ENCODE peak calls at places on chromosome 3, in five cellular contexts. W is neuronal stem cell; U is endothelial cell of umbilical vein; Q is effector memory CD4-positive, alpha-beta T cell; F is left ventricle myocardium inferior. N is an unnamed sample.

GRCh38 chr3:148439254-148439822 is 258.4 kb upstream of the AGTR1 start:
- DNase-seq in W (peak; percentile 29), F (no peak), U (no peak), Q (no peak), N (no peak)

GRCh38 chr3:16106050-16106449 is 68.4 kb upstream of the GALNT15 start:
- DNase-seq in W (no peak), F (no peak), Q (no peak), U (no peak), N (no peak)

GRCh38 chr3:126053949-126054569 is 29.9 kb downstream of the SLC41A3 start:
- DNase-seq in Q (no peak), U (no peak), F (no peak), W (no peak), N (no peak)

GRCh38 chr3:81308296-81308695 is 453.1 kb downstream of the GBE1 start:
- DNase-seq in U (peak; percentile 51), W (no peak), Q (no peak), F (no peak), N (no peak)

GRCh38 chr3:73144276-73144675 is 82.8 kb downstream of the EBLN2 start:
- DNase-seq in W (no peak), U (no peak), F (peak; percentile 60), Q (no peak), N (no peak)

GRCh38 chr3:11726146-11726545 is 82.4 kb upstream of the VGLL4 start:
- DNase-seq in F (no peak), U (no peak), Q (no peak), W (no peak), N (no peak)

GRCh38 chr3:39398700-39399099 is 7.8 kb upstream of the RPSA start:
- DNase-seq in Q (no peak), U (no peak), W (no peak), F (no peak), N (no peak)

GRCh38 chr3:122988507-122988906 is 39.1 kb downstream of the SEMA5B start:
- DNase-seq in F (peak; percentile 36), Q (no peak), U (no peak), W (no peak), N (no peak)

GRCh38 chr3:196735751-196736150 is 3.9 kb upstream of the PAK2 start:
- DNase-seq in F (no peak), W (no peak), U (no peak), Q (no peak), N (no peak)

GRCh38 chr3:126550488-126551051 is 8.2 kb downstream of the C3orf22 start:
- DNase-seq in Q (no peak), W (no peak), U (no peak), F (no peak), N (peak; percentile 32)

GRCh38 chr3:67349551-67350174 is 304.7 kb downstream of the SUCLG2 start:
- DNase-seq in Q (no peak), U (no peak), F (no peak), W (no peak), N (no peak)

GRCh38 chr3:113441051-113441770 is at the start of gene CFAP44:
- DNase-seq in F (peak; percentile 72), W (peak; percentile 67), U (peak; percentile 61), Q (no peak), N (peak; percentile 74)

GRCh38 chr3:28835249-28835648 is 445.6 kb upstream of the RBMS3 start:
- DNase-seq in W (no peak), U (no peak), Q (no peak), F (no peak), N (no peak)

GRCh38 chr3:65130782-65131181 is 443.0 kb upstream of the ADAMTS9 start:
- DNase-seq in Q (no peak), U (no peak), F (no peak), W (no peak), N (no peak)

GRCh38 chr3:12730511-12731234 is 28.4 kb downstream of the TMEM40 start:
- DNase-seq in F (no peak), Q (no peak), W (no peak), U (no peak), N (no peak)

GRCh38 chr3:19932422-19932821 is 1.6 kb downstream of the EFHB start:
- DNase-seq in Q (no peak), F (no peak), U (no peak), W (no peak), N (no peak)

GRCh38 chr3:35322070-35322469 is 317.3 kb upstream of the ARPP21 start:
- DNase-seq in Q (no peak), W (no peak), F (no peak), U (peak; percentile 37), N (no peak)

GRCh38 chr3:9917820-9918219 is 922 bp downstream of the IL17RC start:
- DNase-seq in F (no peak), W (no peak), U (no peak), Q (no peak), N (peak; percentile 62)

GRCh38 chr3:32310336-32310735 is 71.9 kb downstream of the CMTM8 start:
- DNase-seq in Q (no peak), U (no peak), F (no peak), W (no peak), N (no peak)

GRCh38 chr3:197137741-197138140 is 108.1 kb upstream of the MELTF start:
- DNase-seq in F (peak; percentile 25), W (no peak), U (no peak), Q (no peak), N (peak; percentile 37)

GRCh38 chr3:30496496-30496966 is 109.9 kb upstream of the TGFBR2 start:
- DNase-seq in U (no peak), Q (no peak), F (peak; percentile 26), W (no peak), N (no peak)

DNA sequence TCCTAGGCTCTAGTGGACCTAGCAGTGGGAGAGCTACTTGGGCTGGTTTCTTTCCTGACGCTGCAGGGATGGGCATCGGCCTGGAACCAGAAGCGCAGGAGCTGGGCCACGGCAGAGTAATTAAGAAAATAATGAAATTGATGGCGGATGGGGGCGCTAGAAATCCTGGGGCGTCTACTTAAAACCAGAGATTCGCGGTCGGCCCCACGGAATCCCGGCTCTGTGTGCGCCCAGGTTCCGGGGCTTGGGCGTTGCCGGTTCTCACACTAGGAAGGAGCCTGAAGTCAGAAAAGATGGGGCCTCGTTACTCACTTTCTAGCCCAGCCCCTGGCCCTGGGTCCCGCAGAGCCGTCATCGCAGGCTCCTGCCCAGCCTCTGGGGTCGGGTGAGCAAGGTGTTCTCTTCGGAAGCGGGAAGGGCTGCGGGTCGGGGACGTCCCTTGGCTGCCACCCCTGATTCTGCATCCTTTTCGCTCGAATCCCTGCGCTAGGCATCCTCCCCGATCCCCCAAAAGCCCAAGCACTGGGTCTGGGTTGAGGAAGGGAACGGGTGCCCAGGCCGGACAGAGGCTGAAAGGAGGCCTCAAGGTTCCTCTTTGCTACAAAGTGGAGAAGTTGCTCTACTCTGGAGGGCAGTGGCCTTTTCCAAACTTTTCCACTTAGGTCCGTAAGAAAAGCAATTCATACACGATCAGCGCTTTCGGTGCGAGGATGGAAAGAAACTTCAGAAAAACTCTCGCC is 6.1 kb downstream of the SOX14 start:
- DNase-seq in U (no peak), Q (no peak), W (no peak), F (no peak), N (no peak)
- H3K27me3 ChIP-seq in U (peaks cover 88% of the 10 kb centered on the region), Q (peaks cover 37% of the 10 kb centered on the region), W (peaks cover 37% of the 10 kb centered on the region), F (peaks cover 100% of the 10 kb centered on the region), N (peaks cover 69% of the 10 kb centered on the region)

GRCh38 chr3:46959169-46959515 is 17.4 kb downstream of the CCDC12 start:
- DNase-seq in Q (peak; percentile 20), F (no peak), W (no peak), U (no peak), N (no peak)
- H3K27ac ChIP-seq in Q (peak overlapping the region; percentile 5), F (peak overlapping the region; percentile 82), W (no peak overlapping the region), U (peak overlapping the region; percentile 62), N (no peak overlapping the region)

GRCh38 chr3:128487538-128487812 is 5.5 kb downstream of the GATA2 start:
- DNase-seq in F (no peak), Q (no peak), W (no peak), U (no peak), N (no peak)

GRCh38 chr3:128487813-128488635 is 5.0 kb downstream of the GATA2 start:
- DNase-seq in F (peak; percentile 89), U (peak; percentile 94), W (no peak), Q (no peak), N (peak; percentile 83)

GRCh38 chr3:128485283-128486156 is 7.5 kb downstream of the GATA2 start:
- DNase-seq in U (no peak), Q (no peak), F (no peak), W (no peak), N (no peak)

GRCh38 chr3:128486157-128486691 is 6.8 kb downstream of the GATA2 start:
- DNase-seq in Q (no peak), F (no peak), W (no peak), U (peak; percentile 35), N (no peak)

DNA sequence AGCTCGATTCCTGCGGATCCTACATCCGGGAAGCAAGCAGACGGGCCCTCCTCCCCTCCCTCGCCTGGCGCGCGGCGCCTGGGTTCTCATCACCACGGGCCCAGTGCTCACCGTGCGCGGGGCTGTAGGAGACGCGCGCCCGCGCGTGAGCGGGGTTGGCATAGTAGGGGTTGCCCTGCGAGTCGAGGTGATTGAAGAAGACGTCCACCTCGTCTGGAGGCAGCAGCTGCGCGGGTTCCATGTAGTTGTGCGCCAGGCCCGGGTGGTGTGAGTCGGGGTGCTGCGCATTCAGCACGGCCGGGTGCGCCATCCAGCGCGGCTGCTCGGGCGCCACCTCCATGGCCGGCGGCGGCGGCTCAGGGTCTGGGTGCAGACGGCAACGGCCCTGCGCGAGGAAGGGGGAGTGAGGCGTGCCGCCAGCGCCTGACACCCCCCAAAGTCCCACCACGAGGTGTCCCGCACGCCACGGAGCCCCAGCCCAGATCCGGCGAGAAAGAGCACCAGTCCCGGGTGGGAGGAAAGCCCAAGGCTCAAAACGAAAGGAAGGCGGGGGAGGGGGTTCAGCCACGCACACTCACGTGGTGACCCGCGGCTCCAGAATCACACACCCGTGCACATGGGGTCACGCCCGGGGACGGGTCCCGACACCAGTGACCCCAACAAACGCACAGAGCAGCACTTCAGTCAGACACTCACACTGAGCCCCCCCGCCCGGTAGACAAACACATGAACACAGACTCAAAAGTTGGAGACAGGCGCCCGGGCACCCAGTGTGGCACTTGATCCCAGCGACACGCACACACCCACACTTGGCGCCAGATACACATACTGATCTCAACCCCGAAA is 6.1 kb downstream of the GATA2 start:
- DNase-seq in F (no peak), W (no peak), U (peak; percentile 43), Q (no peak), N (no peak)
- H3K27me3 ChIP-seq in F (peaks cover 100% of the 10 kb centered on the region), W (peaks cover 78% of the 10 kb centered on the region), U (no peaks in the 10 kb centered on the region), Q (peaks cover 90% of the 10 kb centered on the region), N (peaks cover 64% of the 10 kb centered on the region)

GRCh38 chr3:130341388-130341787 is 4.1 kb upstream of the COL6A5 start:
- DNase-seq in F (no peak), W (no peak), U (no peak), Q (no peak), N (no peak)
- H3K27ac ChIP-seq in F (no peak overlapping the region), W (no peak overlapping the region), U (no peak overlapping the region), Q (no peak overlapping the region), N (no peak overlapping the region)

N was measured in right lobe of liver.